ENCODE peak calls at places on chromosomes 7 and 10, in ten cellular contexts. Z, Y, H, F, X, I, R, O, L and M are unnamed samples.
A peak's percentile ranks its signal among the peaks of the same experiment; 100 is the strongest.

GRCh38 chr10:98481418-98481945 is 34.7 kb upstream of the HPS1 start:
- DNase-seq in Z (no peak), Y (no peak), H (no peak), F (no peak), X (no peak), I (no peak), R (no peak), O (no peak), L (no peak), M (no peak)

GRCh38 chr7:67470256-67470751 is 473.7 kb downstream of the TYW1 start:
- DNase-seq in Z (no peak), Y (no peak), H (no peak), F (no peak), X (no peak), I (no peak), R (no peak), O (no peak), L (no peak), M (no peak)

GRCh38 chr10:22606164-22606614 is 108.2 kb downstream of the PIP4K2A start:
- DNase-seq in Z (peak; percentile 62), Y (no peak), H (peak; percentile 82), F (no peak), X (peak; percentile 67), I (peak; percentile 74), R (no peak), O (no peak), L (no peak), M (no peak)

GRCh38 chr7:106767498-106768323 is 97.4 kb upstream of the PIK3CG start:
- DNase-seq in Z (no peak), Y (no peak), H (peak; percentile 54), F (no peak), X (peak; percentile 31), I (peak; percentile 18), R (no peak), O (no peak), L (no peak), M (no peak)

GRCh38 chr10:133258066-133258817 is 18.4 kb downstream of the ADAM8 start:
- DNase-seq in Z (peak; percentile 65), Y (no peak), H (no peak), F (no peak), X (peak; percentile 25), I (no peak), R (no peak), O (no peak), L (no peak), M (no peak)

GRCh38 chr10:114678806-114679205 is 20.7 kb upstream of the ABLIM1 start:
- DNase-seq in Z (no peak), Y (no peak), H (no peak), F (no peak), X (no peak), I (no peak), R (no peak), O (no peak), L (no peak), M (no peak)

GRCh38 chr10:80503584-80504157 is 34.0 kb upstream of the SH2D4B start:
- DNase-seq in Z (no peak), Y (no peak), H (no peak), F (no peak), X (no peak), I (no peak), R (no peak), O (no peak), L (no peak), M (no peak)

GRCh38 chr10:9800011-9800410 is 1217.7 kb upstream of the CELF2 start:
- DNase-seq in Z (no peak), Y (no peak), H (no peak), F (no peak), X (no peak), I (no peak), R (no peak), O (no peak), L (no peak), M (no peak)